ENCODE peak calls at places on chromosomes 12 and 14, in seven cellular contexts. N, B, R, T, P, G and D are unnamed samples.
A peak's percentile ranks its signal among the peaks of the same experiment; 100 is the strongest.

GRCh38 chr14:86013663-86014062 is 483.7 kb downstream of the FLRT2 start:
- DNase-seq in B (no peak), G (no peak), N (no peak), P (no peak), T (no peak), R (no peak), D (no peak)

GRCh38 chr14:66645716-66646115 is 137.8 kb downstream of the GPHN start:
- DNase-seq in N (no peak), P (no peak), B (no peak), G (no peak), T (no peak), R (no peak), D (no peak)

GRCh38 chr12:123546281-123546680 is 12.8 kb upstream of the RILPL1 start:
- DNase-seq in N (no peak), B (no peak), R (no peak), T (no peak), P (no peak), G (no peak), D (no peak)

GRCh38 chr14:44979273-44979672 is 17.3 kb downstream of the TOGARAM1 start:
- DNase-seq in P (no peak), R (no peak), T (no peak), B (no peak), G (no peak), N (no peak), D (no peak)

GRCh38 chr14:35385042-35385839 is 19.3 kb downstream of the NFKBIA start:
- DNase-seq in N (no peak), T (no peak), R (no peak), B (no peak), G (no peak), P (no peak), D (peak; percentile 77)

GRCh38 chr14:65413739-65414045 is 1.2 kb downstream of the FUT8 start:
- DNase-seq in G (no peak), T (no peak), P (no peak), B (no peak), R (no peak), N (no peak), D (no peak)

GRCh38 chr12:11797317-11797913 is 147.9 kb downstream of the ETV6 start:
- DNase-seq in R (no peak), G (no peak), T (no peak), P (no peak), N (no peak), B (peak; percentile 64), D (no peak)

GRCh38 chr12:6033546-6033945 is 88.5 kb upstream of the ANO2 start:
- DNase-seq in B (no peak), R (no peak), G (no peak), P (no peak), T (no peak), N (no peak), D (no peak)

GRCh38 chr12:31572900-31573299 is 18.0 kb downstream of the DENND5B start:
- DNase-seq in B (no peak), T (no peak), R (no peak), G (no peak), N (no peak), P (no peak), D (no peak)

GRCh38 chr12:54292931-54293241 is 7.9 kb downstream of the NFE2 start:
- DNase-seq in T (no peak), N (no peak), P (no peak), G (no peak), R (no peak), B (no peak), D (no peak)

GRCh38 chr12:131391399-131391798 is 319.5 kb upstream of the SFSWAP start:
- DNase-seq in G (no peak), R (no peak), N (no peak), P (no peak), T (no peak), B (no peak), D (no peak)

GRCh38 chr12:123905319-123905925 is 67.2 kb downstream of the CCDC92 start:
- DNase-seq in R (peak; percentile 57), G (peak; percentile 32), B (peak; percentile 35), P (peak; percentile 40), N (peak; percentile 47), T (peak; percentile 69), D (peak; percentile 53)